ENCODE peak calls at places on chromosome 19, in nine cellular contexts. One of them, this sample, is unnamed.

GRCh38 chr19:34236035-34236793 is 18.1 kb upstream of the GARRE1 start:
- DNase-seq in ovary: no peak
- DNase-seq in left lung: no peak
- DNase-seq in cardiac muscle cell: peak
- DNase-seq in fibroblast of the aortic adventitia: no peak
- DNase-seq in WTC11: no peak
- DNase-seq in ascending aorta: no peak
- DNase-seq in coronary artery: no peak
- DNase-seq in AG09319: peak
- DNase-seq in this sample: no peak

GRCh38 chr19:53813996-53814395 is 10.1 kb downstream of the NLRP12 start:
- DNase-seq in coronary artery: no peak
- DNase-seq in fibroblast of the aortic adventitia: peak
- DNase-seq in AG09319: no peak
- DNase-seq in cardiac muscle cell: peak
- DNase-seq in ovary: no peak
- DNase-seq in left lung: no peak
- DNase-seq in WTC11: no peak
- DNase-seq in ascending aorta: no peak
- DNase-seq in this sample: no peak

GRCh38 chr19:23596872-23597271 is 90.1 kb downstream of the ZNF675 start:
- DNase-seq in coronary artery: no peak
- DNase-seq in WTC11: no peak
- DNase-seq in cardiac muscle cell: no peak
- DNase-seq in AG09319: no peak
- DNase-seq in fibroblast of the aortic adventitia: no peak
- DNase-seq in ascending aorta: no peak
- DNase-seq in ovary: no peak
- DNase-seq in left lung: no peak
- DNase-seq in this sample: no peak

GRCh38 chr19:45500918-45501729 is 2.9 kb downstream of the PPM1N start:
- DNase-seq in WTC11: no peak
- DNase-seq in cardiac muscle cell: no peak
- DNase-seq in ascending aorta: no peak
- DNase-seq in fibroblast of the aortic adventitia: no peak
- DNase-seq in AG09319: no peak
- DNase-seq in coronary artery: no peak
- DNase-seq in left lung: no peak
- DNase-seq in ovary: no peak
- DNase-seq in this sample: no peak

GRCh38 chr19:21084343-21084742 is 2.3 kb downstream of the ZNF714 start:
- DNase-seq in left lung: no peak
- DNase-seq in ovary: no peak
- DNase-seq in ascending aorta: no peak
- DNase-seq in WTC11: no peak
- DNase-seq in fibroblast of the aortic adventitia: peak
- DNase-seq in coronary artery: no peak
- DNase-seq in AG09319: no peak
- DNase-seq in cardiac muscle cell: peak
- DNase-seq in this sample: no peak

GRCh38 chr19:18939922-18940775 is 868 bp downstream of the HOMER3 start:
- DNase-seq in ascending aorta: peak
- DNase-seq in WTC11: peak
- DNase-seq in fibroblast of the aortic adventitia: peak
- DNase-seq in AG09319: no peak
- DNase-seq in left lung: peak
- DNase-seq in cardiac muscle cell: peak
- DNase-seq in ovary: peak
- DNase-seq in coronary artery: no peak
- DNase-seq in this sample: peak

GRCh38 chr19:55087542-55087935 is 11.9 kb downstream of the EPS8L1 start:
- DNase-seq in ovary: no peak
- DNase-seq in left lung: no peak
- DNase-seq in coronary artery: no peak
- DNase-seq in cardiac muscle cell: peak
- DNase-seq in AG09319: no peak
- DNase-seq in ascending aorta: no peak
- DNase-seq in WTC11: no peak
- DNase-seq in fibroblast of the aortic adventitia: no peak
- DNase-seq in this sample: no peak

GRCh38 chr19:43351998-43352746 is 1.3 kb upstream of the CD177 start:
- DNase-seq in cardiac muscle cell: no peak
- DNase-seq in coronary artery: no peak
- DNase-seq in ovary: no peak
- DNase-seq in ascending aorta: no peak
- DNase-seq in fibroblast of the aortic adventitia: no peak
- DNase-seq in WTC11: no peak
- DNase-seq in AG09319: no peak
- DNase-seq in left lung: no peak
- DNase-seq in this sample: no peak

GRCh38 chr19:50728084-50728737 is 5.0 kb downstream of the CLEC11A start:
- DNase-seq in ascending aorta: peak
- DNase-seq in cardiac muscle cell: peak
- DNase-seq in WTC11: peak
- DNase-seq in AG09319: peak
- DNase-seq in fibroblast of the aortic adventitia: peak
- DNase-seq in ovary: peak
- DNase-seq in coronary artery: no peak
- DNase-seq in left lung: peak
- DNase-seq in this sample: peak

GRCh38 chr19:38793186-38793585 is 4.2 kb downstream of the LGALS7B start:
- DNase-seq in WTC11: no peak
- DNase-seq in left lung: no peak
- DNase-seq in AG09319: no peak
- DNase-seq in cardiac muscle cell: peak
- DNase-seq in ovary: no peak
- DNase-seq in ascending aorta: no peak
- DNase-seq in coronary artery: no peak
- DNase-seq in fibroblast of the aortic adventitia: peak
- DNase-seq in this sample: no peak

DNA sequence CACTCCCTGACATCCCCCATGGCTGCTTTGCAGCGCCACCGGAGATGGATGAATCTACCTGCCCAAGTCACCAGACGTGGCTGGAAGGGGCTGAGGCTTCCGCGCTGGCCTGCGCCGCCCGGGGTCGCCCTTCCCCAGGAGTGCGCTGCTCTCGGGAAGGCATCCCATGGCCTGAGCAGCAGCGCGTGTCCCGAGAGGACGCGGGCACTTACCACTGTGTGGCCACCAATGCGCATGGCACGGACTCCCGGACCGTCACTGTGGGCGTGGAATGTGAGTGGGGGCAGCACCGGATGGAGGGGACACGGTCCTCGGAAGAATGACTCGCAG is 4.6 kb downstream of the ICAM5 start:
- DNase-seq in coronary artery: no peak
- DNase-seq in AG09319: no peak
- DNase-seq in left lung: no peak
- DNase-seq in cardiac muscle cell: no peak
- DNase-seq in WTC11: peak
- DNase-seq in ascending aorta: no peak
- DNase-seq in fibroblast of the aortic adventitia: no peak
- DNase-seq in ovary: no peak
- DNase-seq in this sample: peak
- TF ChIP-seq CTCF in coronary artery: no peak
- TF ChIP-seq CTCF in AG09319: no peak
- TF ChIP-seq CTCF in left lung: no peak
- TF ChIP-seq CTCF in cardiac muscle cell: no peak
- TF ChIP-seq CTCF in WTC11: no peak
- TF ChIP-seq CTCF in ascending aorta: no peak
- TF ChIP-seq CTCF in fibroblast of the aortic adventitia: no peak
- TF ChIP-seq CTCF in ovary: no peak
- TF ChIP-seq CTCF in this sample: no peak

GRCh38 chr19:47047272-47047930 is 1.0 kb downstream of the TMEM160 start:
- DNase-seq in left lung: no peak
- DNase-seq in WTC11: no peak
- DNase-seq in ascending aorta: no peak
- DNase-seq in AG09319: no peak
- DNase-seq in fibroblast of the aortic adventitia: no peak
- DNase-seq in cardiac muscle cell: no peak
- DNase-seq in ovary: no peak
- DNase-seq in coronary artery: no peak
- DNase-seq in this sample: no peak

GRCh38 chr19:47049307-47049700 is 880 bp upstream of the TMEM160 start:
- DNase-seq in ascending aorta: no peak
- DNase-seq in fibroblast of the aortic adventitia: peak
- DNase-seq in cardiac muscle cell: peak
- DNase-seq in WTC11: no peak
- DNase-seq in coronary artery: no peak
- DNase-seq in ovary: no peak
- DNase-seq in left lung: no peak
- DNase-seq in AG09319: no peak
- DNase-seq in this sample: no peak

GRCh38 chr19:47045867-47046470 is 2.5 kb downstream of the TMEM160 start:
- DNase-seq in left lung: no peak
- DNase-seq in coronary artery: no peak
- DNase-seq in cardiac muscle cell: no peak
- DNase-seq in AG09319: no peak
- DNase-seq in fibroblast of the aortic adventitia: no peak
- DNase-seq in WTC11: no peak
- DNase-seq in ascending aorta: no peak
- DNase-seq in ovary: peak
- DNase-seq in this sample: no peak

GRCh38 chr19:47044946-47045866 is 3.2 kb downstream of the TMEM160 start:
- DNase-seq in ovary: no peak
- DNase-seq in ascending aorta: no peak
- DNase-seq in left lung: no peak
- DNase-seq in WTC11: no peak
- DNase-seq in cardiac muscle cell: no peak
- DNase-seq in AG09319: no peak
- DNase-seq in fibroblast of the aortic adventitia: no peak
- DNase-seq in coronary artery: no peak
- DNase-seq in this sample: no peak

GRCh38 chr19:47047931-47048399 is 459 bp downstream of the TMEM160 start:
- DNase-seq in ovary: peak
- DNase-seq in ascending aorta: peak
- DNase-seq in fibroblast of the aortic adventitia: peak
- DNase-seq in coronary artery: peak
- DNase-seq in cardiac muscle cell: peak
- DNase-seq in WTC11: peak
- DNase-seq in AG09319: peak
- DNase-seq in left lung: peak
- DNase-seq in this sample: peak
- TF ChIP-seq CTCF in ovary: no peak
- TF ChIP-seq CTCF in ascending aorta: no peak
- TF ChIP-seq CTCF in fibroblast of the aortic adventitia: no peak
- TF ChIP-seq CTCF in coronary artery: no peak
- TF ChIP-seq CTCF in cardiac muscle cell: no peak
- TF ChIP-seq CTCF in WTC11: no peak
- TF ChIP-seq CTCF in AG09319: no peak
- TF ChIP-seq CTCF in left lung: no peak
- TF ChIP-seq CTCF in this sample: no peak

DNA sequence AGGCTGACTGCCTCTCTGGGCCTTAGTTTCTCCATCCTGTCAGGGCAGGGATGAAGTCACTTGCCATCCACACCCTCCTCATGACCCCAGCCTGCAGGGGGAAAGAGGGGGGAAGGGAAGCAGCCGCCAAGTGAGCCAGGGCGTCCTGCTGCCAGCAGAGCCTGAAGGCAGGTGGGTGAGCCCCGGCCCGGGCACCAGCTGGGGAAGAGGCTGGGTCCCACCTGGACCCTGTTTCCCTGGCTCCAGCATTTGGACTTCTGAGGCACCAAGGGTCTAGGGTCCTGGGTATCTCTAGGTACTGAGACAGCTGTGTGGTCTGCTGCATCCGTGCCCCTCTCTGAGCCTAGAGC is 855 bp downstream of the ADAMTSL5 start:
- DNase-seq in ascending aorta: no peak
- DNase-seq in ovary: no peak
- DNase-seq in left lung: no peak
- DNase-seq in cardiac muscle cell: no peak
- DNase-seq in AG09319: no peak
- DNase-seq in fibroblast of the aortic adventitia: no peak
- DNase-seq in WTC11: no peak
- DNase-seq in coronary artery: no peak
- DNase-seq in this sample: no peak
- TF ChIP-seq CTCF in ascending aorta: no peak
- TF ChIP-seq CTCF in ovary: no peak
- TF ChIP-seq CTCF in left lung: no peak
- TF ChIP-seq CTCF in cardiac muscle cell: no peak
- TF ChIP-seq CTCF in AG09319: no peak
- TF ChIP-seq CTCF in fibroblast of the aortic adventitia: no peak
- TF ChIP-seq CTCF in WTC11: no peak
- TF ChIP-seq CTCF in coronary artery: no peak
- TF ChIP-seq CTCF in this sample: no peak

GRCh38 chr19:48955308-48955958 is 758 bp downstream of the BAX start:
- DNase-seq in ascending aorta: no peak
- DNase-seq in left lung: no peak
- DNase-seq in WTC11: no peak
- DNase-seq in cardiac muscle cell: no peak
- DNase-seq in ovary: no peak
- DNase-seq in AG09319: no peak
- DNase-seq in coronary artery: no peak
- DNase-seq in fibroblast of the aortic adventitia: no peak
- DNase-seq in this sample: no peak

GRCh38 chr19:48950830-48951519 is 3.7 kb upstream of the BAX start:
- DNase-seq in left lung: no peak
- DNase-seq in cardiac muscle cell: no peak
- DNase-seq in WTC11: no peak
- DNase-seq in ascending aorta: no peak
- DNase-seq in fibroblast of the aortic adventitia: no peak
- DNase-seq in coronary artery: no peak
- DNase-seq in ovary: no peak
- DNase-seq in AG09319: no peak
- DNase-seq in this sample: no peak

GRCh38 chr19:48958006-48958405 is 3.3 kb downstream of the BAX start:
- DNase-seq in cardiac muscle cell: no peak
- DNase-seq in coronary artery: no peak
- DNase-seq in ovary: no peak
- DNase-seq in fibroblast of the aortic adventitia: no peak
- DNase-seq in AG09319: no peak
- DNase-seq in WTC11: no peak
- DNase-seq in ascending aorta: no peak
- DNase-seq in left lung: no peak
- DNase-seq in this sample: no peak

GRCh38 chr19:48954011-48954594 is 572 bp upstream of the BAX start:
- DNase-seq in left lung: no peak
- DNase-seq in fibroblast of the aortic adventitia: no peak
- DNase-seq in coronary artery: no peak
- DNase-seq in ovary: no peak
- DNase-seq in AG09319: no peak
- DNase-seq in cardiac muscle cell: no peak
- DNase-seq in WTC11: no peak
- DNase-seq in ascending aorta: no peak
- DNase-seq in this sample: no peak

DNA sequence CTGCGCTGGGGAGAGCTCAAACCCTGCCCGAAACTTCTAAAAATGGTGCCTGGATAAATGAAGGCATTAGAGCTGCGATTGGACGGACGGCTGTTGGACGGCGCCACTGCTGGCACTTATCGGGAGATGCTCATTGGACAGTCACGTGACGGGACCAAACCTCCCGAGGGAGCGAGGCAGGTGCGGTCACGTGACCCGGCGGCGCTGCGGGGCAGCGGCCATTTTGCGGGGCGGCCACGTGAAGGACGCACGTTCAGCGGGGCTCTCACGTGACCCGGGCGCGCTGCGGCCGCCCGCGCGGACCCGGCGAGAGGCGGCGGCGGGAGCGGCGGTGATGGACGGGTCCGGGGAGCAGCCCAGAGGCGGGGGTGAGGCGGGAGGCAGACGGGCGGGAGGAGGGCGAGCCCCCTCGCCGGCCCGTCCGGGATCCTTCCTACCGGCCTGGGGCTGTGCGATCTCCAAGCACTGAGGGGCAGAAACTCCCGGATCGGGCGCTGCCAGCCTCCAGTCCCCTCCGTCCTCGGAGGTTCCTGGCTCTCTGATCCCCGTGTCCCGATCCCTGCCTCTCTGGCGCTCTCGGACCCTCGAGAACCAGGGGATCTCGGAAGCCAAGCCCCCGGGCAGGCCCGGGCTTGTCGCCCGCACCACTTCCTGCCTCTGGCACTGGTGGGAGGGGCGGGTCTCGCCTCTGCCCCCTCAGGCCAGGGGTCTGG is at the start of gene BAX:
- DNase-seq in WTC11: peak
- DNase-seq in fibroblast of the aortic adventitia: peak
- DNase-seq in ovary: peak
- DNase-seq in AG09319: peak
- DNase-seq in cardiac muscle cell: peak
- DNase-seq in ascending aorta: peak
- DNase-seq in coronary artery: peak
- DNase-seq in left lung: peak
- DNase-seq in this sample: peak
- TF ChIP-seq CTCF in WTC11: no peak
- TF ChIP-seq CTCF in fibroblast of the aortic adventitia: no peak
- TF ChIP-seq CTCF in ovary: peak
- TF ChIP-seq CTCF in AG09319: no peak
- TF ChIP-seq CTCF in cardiac muscle cell: no peak
- TF ChIP-seq CTCF in ascending aorta: no peak
- TF ChIP-seq CTCF in coronary artery: no peak
- TF ChIP-seq CTCF in left lung: no peak
- TF ChIP-seq CTCF in this sample: no peak

This sample was measured in endothelial cell.